ENCODE peak calls at places on chromosomes 12 and 14, in five cellular contexts. C is K562, T is spleen, N is suprapubic skin, O is HepG2. G is an unnamed sample.

GRCh38 chr12:123106640-123107359 is 44.1 kb downstream of the PITPNM2 start:
- DNase-seq in C (peak), T (peak), N (no peak), O (no peak), G (no peak)

GRCh38 chr14:28142400-28143015 is 624.1 kb upstream of the FOXG1 start:
- DNase-seq in C (no peak), T (no peak), N (no peak), O (no peak), G (no peak)

GRCh38 chr12:132972374-132972773 is 13.8 kb upstream of the ZNF26 start:
- DNase-seq in C (no peak), T (no peak), N (no peak), O (no peak), G (no peak)

GRCh38 chr14:53979141-53979673 is 22.6 kb upstream of the BMP4 start:
- DNase-seq in C (no peak), T (no peak), N (no peak), O (peak), G (no peak)

GRCh38 chr12:25241171-25242020 is 9.3 kb downstream of the KRAS start:
- DNase-seq in C (peak), T (no peak), N (no peak), O (peak), G (no peak)

GRCh38 chr14:105894978-105895881 is 368.8 kb downstream of the TMEM121 start:
- DNase-seq in C (no peak), T (peak), N (peak), O (no peak), G (no peak)

GRCh38 chr12:106138646-106139421 is at the start of gene NUAK1:
- DNase-seq in C (no peak), T (no peak), N (peak), O (no peak), G (no peak)

GRCh38 chr14:76407449-76408150 is 31.7 kb downstream of the ESRRB start:
- DNase-seq in C (no peak), T (no peak), N (no peak), O (no peak), G (no peak)

GRCh38 chr14:21408152-21408551 is 24.3 kb upstream of the SUPT16H start:
- DNase-seq in C (no peak), T (no peak), N (no peak), O (no peak), G (no peak)

GRCh38 chr12:15837141-15837781 is 44.9 kb upstream of the STRAP start:
- DNase-seq in C (no peak), T (no peak), N (no peak), O (no peak), G (no peak)

GRCh38 chr12:52249041-52249461 is 16.0 kb downstream of the KRT7 start:
- DNase-seq in C (no peak), T (no peak), N (no peak), O (no peak), G (no peak)

GRCh38 chr12:86261606-86262005 is 5.4 kb upstream of the MGAT4C start:
- DNase-seq in C (no peak), T (no peak), N (no peak), O (no peak), G (no peak)

GRCh38 chr12:54251667-54252284 is 28.1 kb downstream of the CBX5 start:
- DNase-seq in C (peak), T (no peak), N (no peak), O (peak), G (no peak)

GRCh38 chr12:91918431-91918830 is 227.2 kb downstream of the BTG1 start:
- DNase-seq in C (no peak), T (no peak), N (no peak), O (no peak), G (no peak)

GRCh38 chr12:110809149-110809548 is 37.6 kb upstream of the CCDC63 start:
- DNase-seq in C (no peak), T (no peak), N (no peak), O (no peak), G (no peak)

GRCh38 chr14:58919262-58919661 is 269.2 kb upstream of the DAAM1 start:
- DNase-seq in C (no peak), T (no peak), N (no peak), O (no peak), G (no peak)

GRCh38 chr12:106297681-106298080 is 4.9 kb upstream of the TCP11L2 start:
- DNase-seq in C (no peak), T (no peak), N (no peak), O (no peak), G (no peak)

GRCh38 chr12:71216725-71217579 is 59.2 kb upstream of the TSPAN8 start:
- DNase-seq in C (peak), T (no peak), N (no peak), O (peak), G (no peak)

GRCh38 chr12:1590083-1590979 is 4.0 kb downstream of the FBXL14 start:
- DNase-seq in C (no peak), T (no peak), N (no peak), O (no peak), G (no peak)

GRCh38 chr14:68710776-68711175 is 82.1 kb downstream of the ZFP36L1 start:
- DNase-seq in C (no peak), T (no peak), N (peak), O (no peak), G (no peak)

GRCh38 chr12:80186727-80187217 is 87.4 kb downstream of the OTOGL start:
- DNase-seq in C (peak), T (no peak), N (no peak), O (peak), G (no peak)

GRCh38 chr12:12717586-12718381 is 616 bp downstream of the CDKN1B start:
- DNase-seq in C (peak), T (peak), N (no peak), O (no peak), G (no peak)

GRCh38 chr12:52253391-52254179 is 20.5 kb downstream of the KRT7 start:
- DNase-seq in C (no peak), T (peak), N (no peak), O (no peak), G (no peak)

GRCh38 chr14:106094654-106095189 is 568.3 kb downstream of the TMEM121 start:
- DNase-seq in C (no peak), T (peak), N (no peak), O (peak), G (no peak)

GRCh38 chr14:53055003-53055402 is 98.1 kb downstream of the DDHD1 start:
- DNase-seq in C (peak), T (no peak), N (no peak), O (peak), G (no peak)

GRCh38 chr12:12807970-12808702 is 5.0 kb upstream of the DDX47 start:
- DNase-seq in C (no peak), T (peak), N (no peak), O (no peak), G (no peak)

GRCh38 chr14:104426771-104427125 is 152.8 kb upstream of the C14orf180 start:
- DNase-seq in C (no peak), T (no peak), N (peak), O (no peak), G (no peak)

GRCh38 chr14:68685419-68686211 is 107.3 kb downstream of the ZFP36L1 start:
- DNase-seq in C (peak), T (peak), N (peak), O (peak), G (no peak)

GRCh38 chr12:52392465-52393007 is 7.1 kb upstream of the KRT84 start:
- DNase-seq in C (no peak), T (peak), N (no peak), O (no peak), G (no peak)

GRCh38 chr12:93316623-93316971 is 61.1 kb upstream of the NUDT4 start:
- DNase-seq in C (peak), T (no peak), N (no peak), O (no peak), G (no peak)

GRCh38 chr14:32021341-32021740 is 55.8 kb upstream of the ARHGAP5 start:
- DNase-seq in C (no peak), T (no peak), N (no peak), O (no peak), G (no peak)

GRCh38 chr14:100692859-100693558 is 33.7 kb upstream of the DLK1 start:
- DNase-seq in C (no peak), T (no peak), N (no peak), O (peak), G (no peak)

GRCh38 chr14:86022031-86022629 is 492.2 kb downstream of the FLRT2 start:
- DNase-seq in C (no peak), T (no peak), N (no peak), O (no peak), G (no peak)

GRCh38 chr12:72271741-72272661 is at the start of gene TRHDE:
- DNase-seq in C (no peak), T (peak), N (peak), O (no peak), G (no peak)

GRCh38 chr12:9702239-9702638 is 30.7 kb downstream of the CLECL1 start:
- DNase-seq in C (no peak), T (peak), N (no peak), O (no peak), G (no peak)

GRCh38 chr12:24991209-24992049 is 42.5 kb upstream of the BCAT1 start:
- DNase-seq in C (peak), T (no peak), N (no peak), O (peak), G (no peak)

GRCh38 chr14:61192970-61193369 is 88.2 kb downstream of the TMEM30B start:
- DNase-seq in C (no peak), T (no peak), N (no peak), O (no peak), G (no peak)

GRCh38 chr12:8027856-8028255 is 4.7 kb upstream of the FOXJ2 start:
- DNase-seq in C (no peak), T (no peak), N (no peak), O (no peak), G (no peak)

GRCh38 chr12:103855036-103855712 is 14.1 kb upstream of the NT5DC3 start:
- DNase-seq in C (no peak), T (no peak), N (no peak), O (peak), G (no peak)

GRCh38 chr12:103857164-103857563 is 16.1 kb upstream of the NT5DC3 start:
- DNase-seq in C (no peak), T (no peak), N (no peak), O (peak), G (no peak)

GRCh38 chr12:103855896-103856657 is 15.0 kb upstream of the NT5DC3 start:
- DNase-seq in C (no peak), T (no peak), N (no peak), O (no peak), G (no peak)

GRCh38 chr12:103858335-103858734 is 17.3 kb upstream of the NT5DC3 start:
- DNase-seq in C (no peak), T (no peak), N (no peak), O (no peak), G (no peak)

DNA sequence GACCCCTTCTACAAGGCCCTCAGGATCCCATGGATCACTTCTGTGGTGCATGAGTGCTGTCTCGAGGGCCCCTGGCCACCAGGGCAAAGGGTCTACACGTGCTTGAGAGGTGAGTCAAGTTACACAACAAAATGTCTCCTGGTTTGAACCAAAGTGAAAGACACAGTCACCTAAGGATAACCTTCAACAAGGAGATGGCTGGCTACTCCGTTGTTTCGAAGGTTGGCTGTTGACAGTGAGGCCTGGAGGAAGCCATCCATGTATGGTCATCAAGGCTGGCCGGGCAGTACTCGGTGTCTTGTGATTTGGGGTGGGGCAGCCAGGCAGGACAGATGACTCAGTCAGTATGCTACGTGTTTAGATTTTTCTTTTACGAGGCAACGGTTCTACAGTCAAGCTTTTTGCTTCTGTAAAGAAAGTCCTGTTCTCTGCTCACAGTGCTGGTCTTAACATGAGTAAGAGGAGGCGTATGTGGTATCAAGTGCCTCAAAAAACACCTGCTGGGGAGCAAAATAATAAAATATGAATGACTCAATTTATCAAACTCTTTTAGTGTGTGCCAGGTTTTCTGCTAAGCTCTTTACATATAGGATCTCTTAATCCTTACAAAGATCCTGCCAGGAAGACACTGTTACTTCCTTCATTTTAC is 18.0 kb upstream of the NT5DC3 start:
- DNase-seq in C (peak), T (no peak), N (no peak), O (peak), G (no peak)
- TF ChIP-seq POLR2AphosphoS5 in C (no peak), T (no peak), N (no peak), O (no peak), G (peak)

GRCh38 chr12:57833672-57834071 is 12.9 kb downstream of the CTDSP2 start:
- DNase-seq in C (no peak), T (no peak), N (no peak), O (no peak), G (no peak)

GRCh38 chr12:57826966-57827365 is 8.4 kb upstream of the AVIL start:
- DNase-seq in C (no peak), T (no peak), N (no peak), O (no peak), G (no peak)

GRCh38 chr12:57829025-57829777 is 10.7 kb upstream of the AVIL start:
- DNase-seq in C (no peak), T (no peak), N (no peak), O (no peak), G (no peak)

GRCh38 chr12:57832966-57833365 is 13.6 kb downstream of the CTDSP2 start:
- DNase-seq in C (no peak), T (no peak), N (no peak), O (no peak), G (no peak)

GRCh38 chr12:57830393-57830792 is 11.9 kb upstream of the AVIL start:
- DNase-seq in C (no peak), T (no peak), N (no peak), O (no peak), G (no peak)
- H3K27ac ChIP-seq in C (no peak), T (no peak), N (no peak), O (no peak), G (peak)

DNA sequence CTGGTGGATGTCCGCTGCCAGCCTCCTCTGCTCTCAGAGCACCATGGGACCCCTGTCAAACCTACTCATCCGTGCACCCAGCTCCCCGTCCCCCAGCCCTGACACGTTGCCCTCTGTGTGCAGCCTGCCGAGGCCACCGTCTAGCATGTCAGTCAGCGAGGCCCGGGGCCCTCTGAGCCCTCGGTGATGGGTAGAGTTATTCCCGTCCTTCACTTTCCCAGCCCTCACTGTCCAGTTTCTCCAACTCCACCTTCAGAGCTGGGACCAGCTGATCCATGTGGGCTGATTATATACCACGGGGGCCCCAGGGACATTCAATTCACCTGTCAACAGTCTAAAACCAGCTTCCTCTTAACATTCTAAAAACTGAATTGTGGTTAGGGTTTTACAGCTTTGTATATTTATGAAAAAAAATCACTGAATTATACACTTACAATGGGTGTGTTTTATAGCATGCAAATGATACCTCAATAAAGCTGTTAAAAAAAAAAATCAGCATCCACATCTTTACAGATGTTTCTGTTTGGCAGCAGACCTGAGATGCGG is 61.3 kb downstream of the CCDC88C start:
- DNase-seq in C (no peak), T (peak), N (no peak), O (no peak), G (no peak)
- H3K4me3 ChIP-seq in C (no peak), T (no peak), N (no peak), O (no peak), G (no peak)

GRCh38 chr12:39777465-39777864 is 157.9 kb upstream of the ABCD2 start:
- DNase-seq in C (no peak), T (peak), N (no peak), O (no peak), G (no peak)
- TF ChIP-seq POLR2AphosphoS5 in C (no peak), T (no peak), N (no peak), O (no peak), G (no peak)

GRCh38 chr14:33475623-33476022 is 475.3 kb downstream of the EGLN3 start:
- DNase-seq in C (no peak), T (no peak), N (no peak), O (peak), G (no peak)
- H3K27ac ChIP-seq in C (no peak), T (no peak), N (no peak), O (no peak), G (no peak)

DNA sequence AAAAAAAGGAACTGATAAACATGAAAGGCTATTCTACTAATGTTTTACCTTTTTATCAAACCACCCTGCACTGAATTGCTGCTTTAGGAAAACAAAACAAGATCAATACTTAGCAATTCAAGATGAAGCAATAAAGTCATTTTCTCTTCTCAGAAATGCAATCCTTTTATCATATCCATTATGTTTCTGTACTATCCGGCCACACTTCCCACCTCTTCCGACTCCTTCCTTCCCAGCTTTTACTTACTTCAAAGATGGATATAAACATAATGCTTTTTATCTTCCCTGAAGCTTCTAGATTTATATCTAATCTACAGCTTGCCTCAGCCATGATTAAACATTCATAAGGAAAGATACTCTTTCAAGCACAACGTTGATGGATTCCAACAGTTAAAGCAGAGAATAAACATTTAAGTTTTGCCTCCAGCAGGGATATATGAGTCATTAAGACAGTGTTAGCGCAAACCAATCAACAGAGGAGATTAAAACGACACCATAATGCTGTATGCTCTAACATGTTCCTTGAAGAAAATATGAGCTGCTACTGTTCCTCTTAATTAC is 74.7 kb upstream of the BBS10 start:
- DNase-seq in C (no peak), T (no peak), N (no peak), O (no peak), G (no peak)
- H3K4me3 ChIP-seq in C (no peak), T (no peak), N (peak), O (no peak), G (no peak)

GRCh38 chr12:113697646-113698504 is 226.2 kb upstream of the LHX5 start:
- DNase-seq in C (no peak), T (no peak), N (no peak), O (no peak), G (no peak)
- TF ChIP-seq POLR2AphosphoS5 in C (no peak), T (no peak), N (no peak), O (no peak), G (no peak)

DNA sequence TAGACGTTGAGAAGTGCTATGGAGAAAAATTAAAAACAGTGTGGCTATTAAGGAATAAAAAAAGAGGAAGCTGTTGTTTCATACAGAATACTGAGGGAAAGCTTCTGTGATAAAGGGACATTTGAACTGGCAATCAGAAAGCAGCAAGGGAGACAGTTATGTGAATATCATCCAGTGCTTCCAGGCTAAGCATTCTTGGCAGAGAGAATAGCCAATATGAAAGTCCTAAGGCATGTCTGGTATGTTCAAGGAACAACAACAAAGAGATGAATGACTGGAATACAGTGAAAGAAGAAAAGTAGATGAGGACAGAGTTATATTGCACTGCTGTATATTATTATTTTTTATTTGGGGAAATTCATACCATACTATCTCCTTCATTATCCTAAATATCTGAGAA is 23.9 kb downstream of the SCAF11 start:
- DNase-seq in C (no peak), T (no peak), N (no peak), O (peak), G (no peak)
- H3K27ac ChIP-seq in C (no peak), T (no peak), N (no peak), O (no peak), G (no peak)

G was measured in vagina.